ENCODE peak calls at places on chromosome 1, in six cellular contexts. Z is H9, H is neuronal stem cell, F is trophoblast cell, R is IMR-90, I is H1. C is an unnamed sample.

GRCh38 chr1:25766721-25767436 is 33.1 kb upstream of the SELENON start:
- DNase-seq in R (no peak), H (no peak), I (no peak), Z (no peak), F (no peak), C (no peak)

GRCh38 chr1:27430903-27431653 is 38.7 kb downstream of the GPR3 start:
- DNase-seq in H (no peak), Z (no peak), I (no peak), R (peak; percentile 15), F (no peak), C (peak; percentile 33)

GRCh38 chr1:174428033-174428432 is 19.7 kb upstream of the GPR52 start:
- DNase-seq in I (no peak), Z (no peak), H (no peak), F (no peak), R (no peak), C (no peak)

GRCh38 chr1:204507317-204508105 is 8.7 kb upstream of the MDM4 start:
- DNase-seq in R (peak; percentile 22), Z (peak; percentile 87), H (peak; percentile 48), F (no peak), I (peak; percentile 49), C (peak; percentile 49)

GRCh38 chr1:207243756-207244408 is 77.6 kb upstream of the CD55 start:
- DNase-seq in Z (no peak), H (no peak), R (peak; percentile 59), F (peak; percentile 11), I (no peak), C (no peak)

GRCh38 chr1:234979316-234980223 is 149.1 kb downstream of the TOMM20 start:
- DNase-seq in F (no peak), R (no peak), I (no peak), H (no peak), Z (no peak), C (no peak)

GRCh38 chr1:21622466-21623315 is 46.5 kb downstream of the RAP1GAP start:
- DNase-seq in I (no peak), H (peak; percentile 51), R (no peak), F (peak; percentile 49), Z (peak; percentile 59), C (no peak)

GRCh38 chr1:222711319-222712252 is 705 bp downstream of the AIDA start:
- DNase-seq in R (peak; percentile 57), I (no peak), H (peak; percentile 30), Z (peak; percentile 59), F (peak; percentile 85), C (peak; percentile 75)

GRCh38 chr1:10573446-10573845 is 98.7 kb downstream of the PEX14 start:
- DNase-seq in R (peak; percentile 42), H (no peak), F (peak; percentile 33), I (no peak), Z (no peak), C (no peak)

DNA sequence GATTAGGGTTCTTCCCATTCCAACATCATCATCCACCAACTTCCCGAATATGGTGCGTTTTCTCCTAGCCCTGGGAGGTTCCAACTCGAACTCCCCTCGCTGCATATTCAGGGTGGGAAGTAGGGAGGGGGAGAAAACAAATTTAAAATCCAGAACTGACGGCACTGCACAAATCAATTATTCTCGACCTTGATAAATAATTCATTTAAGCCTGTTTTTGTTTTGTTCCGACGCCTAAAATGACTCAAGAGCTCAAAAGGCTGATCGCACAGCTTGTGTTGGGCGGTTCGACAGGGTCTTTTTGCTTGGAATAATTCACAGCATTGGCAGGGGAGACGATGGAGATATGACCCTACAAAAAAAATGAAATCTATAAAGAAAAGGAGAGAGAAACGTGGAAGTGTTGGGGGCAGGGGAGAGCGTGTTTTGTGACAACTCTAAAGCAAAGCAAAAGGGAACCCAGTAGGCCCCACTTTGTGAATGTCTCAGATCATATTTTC is 3.1 kb upstream of the BARHL2 start:
- DNase-seq in F (no peak), R (no peak), Z (no peak), I (no peak), H (no peak), C (no peak)
- H3K14ac ChIP-seq in F (no peak overlapping the region), R (no peak overlapping the region), Z (no peak overlapping the region), I (no peak overlapping the region), H (no peak overlapping the region), C (no peak overlapping the region)

GRCh38 chr1:67041836-67042503 is 12.0 kb downstream of the SLC35D1 start:
- DNase-seq in F (no peak), H (no peak), Z (no peak), I (no peak), R (peak; percentile 79), C (peak; percentile 65)

GRCh38 chr1:67040405-67040804 is 13.5 kb downstream of the SLC35D1 start:
- DNase-seq in H (no peak), R (no peak), Z (no peak), I (no peak), F (no peak), C (no peak)

GRCh38 chr1:67044631-67045270 is 9.2 kb downstream of the SLC35D1 start:
- DNase-seq in Z (no peak), R (peak; percentile 11), H (no peak), I (no peak), F (no peak), C (no peak)

GRCh38 chr1:67043366-67043765 is 10.6 kb downstream of the SLC35D1 start:
- DNase-seq in R (no peak), I (no peak), H (no peak), F (no peak), Z (no peak), C (no peak)
- H3K14ac ChIP-seq in R (peak overlapping the region; percentile 4), I (no peak overlapping the region), H (no peak overlapping the region), F (no peak overlapping the region), Z (no peak overlapping the region), C (no peak overlapping the region)

GRCh38 chr1:202010042-202011015 is at the start of gene ELF3:
- DNase-seq in F (peak; percentile 98), I (peak; percentile 90), H (peak; percentile 85), R (no peak), Z (peak; percentile 98), C (no peak)
- H3K14ac ChIP-seq in F (peak within 1 kb of the TSS; percentile 69), I (no peak within 1 kb of the TSS), H (no peak within 1 kb of the TSS), R (no peak within 1 kb of the TSS), Z (peak within 1 kb of the TSS; percentile 61), C (no peak within 1 kb of the TSS)

GRCh38 chr1:15207829-15208429 is 39.1 kb upstream of the FHAD1 start:
- DNase-seq in R (no peak), H (no peak), F (no peak), I (no peak), Z (no peak), C (no peak)

GRCh38 chr1:15206418-15207030 is 40.5 kb upstream of the FHAD1 start:
- DNase-seq in Z (no peak), F (peak; percentile 94), I (no peak), H (no peak), R (peak; percentile 58), C (no peak)

GRCh38 chr1:15204931-15205330 is 42.1 kb upstream of the FHAD1 start:
- DNase-seq in I (no peak), Z (no peak), F (no peak), H (no peak), R (no peak), C (no peak)

GRCh38 chr1:15207031-15207828 is 39.8 kb upstream of the FHAD1 start:
- DNase-seq in F (no peak), H (no peak), I (no peak), Z (peak; percentile 43), R (no peak), C (no peak)

DNA sequence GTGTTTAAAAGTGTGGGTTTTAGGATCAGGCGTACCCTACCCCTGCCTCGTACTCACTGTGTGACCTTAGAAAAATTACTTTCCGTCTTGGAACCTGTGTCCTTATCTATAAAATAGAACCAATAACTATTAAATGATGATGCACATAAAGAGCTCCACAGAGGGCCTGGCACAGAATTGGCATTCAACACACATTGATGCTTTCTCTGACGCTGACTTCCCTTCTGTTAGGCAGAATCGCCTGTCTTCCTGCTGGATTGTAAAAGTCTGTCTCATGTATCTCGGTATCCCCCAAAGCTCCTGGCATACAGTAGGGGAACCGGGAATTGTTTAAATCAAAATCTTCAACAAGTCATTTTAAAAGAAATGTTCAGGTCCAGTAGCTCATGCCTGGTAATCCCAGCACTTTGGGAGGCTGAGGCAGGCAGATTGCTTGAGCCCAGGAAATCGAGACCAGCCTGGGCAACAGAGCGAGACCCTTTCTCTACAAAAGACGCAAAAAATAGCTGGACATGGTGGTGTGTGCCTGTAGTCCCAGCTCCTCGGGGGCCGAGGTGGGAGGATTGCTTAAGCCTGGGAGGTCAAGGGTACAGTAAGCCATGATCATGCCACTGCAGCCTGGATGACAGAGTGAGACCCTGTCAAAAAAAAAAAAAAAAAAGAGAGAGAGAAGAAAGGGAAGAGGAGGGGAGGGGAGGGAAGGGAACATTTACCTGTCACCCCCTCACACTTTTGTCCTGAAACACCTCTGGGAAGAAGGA is 41.3 kb upstream of the FHAD1 start:
- DNase-seq in F (no peak), I (no peak), Z (no peak), R (no peak), H (no peak), C (no peak)
- H3K14ac ChIP-seq in F (no peak overlapping the region), I (no peak overlapping the region), Z (no peak overlapping the region), R (no peak overlapping the region), H (no peak overlapping the region), C (no peak overlapping the region)

C was measured in mesenchymal stem cell.